ENCODE peak calls at places on chromosomes 3 and 15, in ten cellular contexts. M is astrocyte, U is AG09309, O is Panc1, Q is lung, F is heart left ventricle, J is AG10803, C is fibroblast of pulmonary artery, P is lower lobe of right lung, W is ovary. L is an unnamed sample.

GRCh38 chr3:29183346-29184087 is 97.4 kb upstream of the RBMS3 start:
- DNase-seq in C (peak), J (peak), Q (no peak), P (no peak), F (no peak), M (peak), O (no peak), U (no peak), W (no peak), L (peak)

GRCh38 chr15:80982205-80982604 is 7.4 kb downstream of the MESD start:
- DNase-seq in P (no peak), M (no peak), U (no peak), O (no peak), C (no peak), J (no peak), W (no peak), Q (no peak), F (no peak), L (no peak)

GRCh38 chr15:95994418-95994817 is 336.1 kb upstream of the NR2F2 start:
- DNase-seq in U (no peak), C (peak), M (peak), J (peak), W (no peak), O (no peak), P (no peak), Q (no peak), F (no peak), L (peak)

GRCh38 chr3:32430900-32431299 is 39.2 kb downstream of the CMTM7 start:
- DNase-seq in J (no peak), Q (no peak), U (no peak), C (no peak), M (no peak), O (no peak), W (no peak), P (no peak), F (no peak), L (no peak)

GRCh38 chr15:89150762-89151305 is 62.6 kb downstream of the ABHD2 start:
- DNase-seq in Q (peak), P (no peak), J (no peak), O (no peak), U (no peak), M (no peak), C (no peak), F (no peak), W (no peak), L (no peak)

GRCh38 chr3:38114875-38115644 is 21.9 kb downstream of the ACAA1 start:
- DNase-seq in O (no peak), W (no peak), U (no peak), Q (no peak), C (no peak), J (no peak), M (no peak), F (no peak), P (no peak), L (no peak)

GRCh38 chr3:34584971-34585370 is 786.5 kb downstream of the PDCD6IP start:
- DNase-seq in Q (no peak), M (no peak), J (no peak), U (no peak), P (no peak), W (no peak), O (no peak), F (no peak), C (no peak), L (no peak)

GRCh38 chr3:53788038-53788437 is 58.2 kb downstream of the CHDH start:
- DNase-seq in J (no peak), U (no peak), F (no peak), M (no peak), W (no peak), C (no peak), P (no peak), O (no peak), Q (no peak), L (no peak)

GRCh38 chr3:112074616-112075497 is 11.3 kb upstream of the C3orf52 start:
- DNase-seq in O (no peak), W (no peak), F (no peak), P (peak), U (peak), J (peak), M (peak), C (peak), Q (peak), L (peak)

GRCh38 chr3:64832098-64832497 is 144.3 kb upstream of the ADAMTS9 start:
- DNase-seq in O (no peak), Q (no peak), U (no peak), F (no peak), M (no peak), W (no peak), P (no peak), C (no peak), J (no peak), L (no peak)

GRCh38 chr3:76554717-76555116 is 485.2 kb upstream of the ROBO2 start:
- DNase-seq in J (peak), F (no peak), O (no peak), Q (no peak), P (no peak), M (peak), U (peak), C (peak), W (no peak), L (peak)

GRCh38 chr3:53668872-53669271 is 174.5 kb downstream of the CACNA1D start:
- DNase-seq in Q (no peak), U (no peak), P (no peak), F (no peak), C (peak), O (no peak), J (peak), W (no peak), M (no peak), L (peak)

GRCh38 chr15:66700412-66700801 is 1.6 kb upstream of the SMAD6 start:
- DNase-seq in W (no peak), P (no peak), Q (no peak), J (no peak), C (no peak), M (no peak), F (no peak), U (no peak), O (no peak), L (no peak)

GRCh38 chr15:86611392-86612040 is 531.8 kb downstream of the AGBL1 start:
- DNase-seq in Q (no peak), M (peak), U (no peak), W (no peak), P (no peak), O (peak), J (peak), F (no peak), C (no peak), L (no peak)

GRCh38 chr3:140010391-140010790 is 75.4 kb downstream of the CLSTN2 start:
- DNase-seq in Q (no peak), J (no peak), O (no peak), F (no peak), M (no peak), P (no peak), W (no peak), C (no peak), U (no peak), L (no peak)

GRCh38 chr3:111538687-111539086 is 3.3 kb upstream of the CD96 start:
- DNase-seq in U (no peak), J (no peak), C (peak), M (peak), W (no peak), Q (no peak), F (no peak), P (no peak), O (no peak), L (peak)

GRCh38 chr15:41024880-41025279 is 71.6 kb downstream of the CHAC1 start:
- DNase-seq in Q (no peak), W (no peak), O (no peak), P (no peak), C (no peak), U (no peak), J (peak), F (no peak), M (no peak), L (peak)

GRCh38 chr3:181974198-181974597 is 262.5 kb downstream of the SOX2 start:
- DNase-seq in Q (no peak), J (no peak), P (no peak), W (no peak), M (peak), U (no peak), O (no peak), C (no peak), F (no peak), L (no peak)

GRCh38 chr3:63655519-63655918 is 3.0 kb downstream of the SNTN start:
- DNase-seq in J (peak), O (no peak), Q (no peak), W (no peak), U (peak), M (peak), P (no peak), C (peak), F (no peak), L (peak)

GRCh38 chr3:52056521-52056967 is at the start of gene DUSP7:
- DNase-seq in J (peak), O (no peak), U (no peak), M (peak), F (peak), W (peak), C (peak), Q (peak), P (peak), L (peak)

GRCh38 chr15:34951993-34952392 is 17.5 kb downstream of the AQR start:
- DNase-seq in M (peak), C (peak), F (no peak), W (no peak), J (peak), Q (no peak), O (no peak), U (peak), P (no peak), L (peak)

GRCh38 chr3:84566256-84566655 is 392.5 kb upstream of the CADM2 start:
- DNase-seq in C (no peak), Q (no peak), O (no peak), M (no peak), J (no peak), F (no peak), W (no peak), P (no peak), U (no peak), L (no peak)

GRCh38 chr3:116135462-116135861 is 309.8 kb downstream of the LSAMP start:
- DNase-seq in P (no peak), J (peak), C (peak), Q (no peak), U (no peak), W (peak), M (peak), O (no peak), F (peak), L (peak)

DNA sequence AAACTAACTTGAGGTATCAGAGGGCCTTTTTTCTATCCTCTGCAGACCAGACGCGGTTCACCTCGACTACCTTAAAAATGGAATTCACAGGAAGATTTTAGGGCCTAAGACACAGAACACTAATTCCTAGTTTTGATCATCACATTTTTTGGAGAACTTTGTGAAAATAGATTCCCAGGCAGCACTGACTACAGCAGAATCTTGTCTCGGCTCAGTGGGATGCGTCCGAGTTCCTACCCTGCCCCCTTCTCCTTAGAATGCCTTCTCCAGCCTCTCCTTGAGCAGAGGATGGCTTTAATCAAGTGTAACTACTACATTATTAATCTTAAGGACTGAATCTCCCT is 393 bp upstream of the TERC start:
- DNase-seq in W (no peak), Q (no peak), M (no peak), J (no peak), O (no peak), U (no peak), P (no peak), F (no peak), C (no peak), L (no peak)
- H3K4me3 ChIP-seq in W (peak), Q (peak), M (peak), J (peak), O (peak), U (peak), P (peak), F (peak), C (peak), L (peak)

GRCh38 chr3:48633743-48634142 is 1.5 kb downstream of the SLC26A6 start:
- DNase-seq in O (no peak), M (no peak), W (no peak), U (no peak), P (no peak), J (no peak), F (no peak), C (no peak), Q (no peak), L (no peak)
- H3K4me3 ChIP-seq in O (peak), M (no peak), W (no peak), U (no peak), P (no peak), J (peak), F (no peak), C (peak), Q (no peak), L (no peak)

DNA sequence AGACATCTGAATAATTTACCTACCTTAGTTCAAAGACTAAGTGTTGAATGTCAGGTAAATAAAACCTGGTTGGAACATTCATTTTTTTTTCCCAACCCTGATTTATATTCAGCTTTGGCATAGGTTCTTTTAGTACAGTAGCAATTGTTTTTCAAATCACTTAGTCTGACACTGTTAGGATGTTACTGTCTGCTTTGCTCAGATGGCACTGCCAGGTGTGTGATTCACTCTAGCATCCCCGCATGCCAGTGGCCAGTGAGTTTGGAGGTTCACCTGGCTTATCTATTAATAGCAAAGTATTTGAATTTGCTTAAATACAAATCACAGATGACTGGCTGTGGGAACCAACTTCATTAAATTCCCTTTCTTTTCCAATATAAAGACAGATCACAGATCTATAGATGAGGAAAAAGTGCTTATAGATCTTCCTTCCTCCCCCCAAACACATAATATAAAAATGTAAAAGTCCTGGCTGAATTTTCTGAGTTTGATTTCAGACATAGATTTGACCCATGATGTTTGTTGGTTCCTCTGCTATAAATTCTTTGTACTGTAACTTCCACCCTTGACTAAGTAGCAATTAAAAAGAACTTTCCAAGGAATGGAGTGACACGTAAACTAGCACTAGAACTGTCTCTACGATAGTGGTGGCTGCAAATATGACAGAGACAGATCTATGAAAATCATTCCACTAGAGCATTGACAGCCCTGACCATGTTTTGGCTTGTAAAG is 3.9 kb downstream of the THBS1 start:
- DNase-seq in M (no peak), W (no peak), J (peak), P (no peak), Q (no peak), O (no peak), U (peak), C (peak), F (no peak), L (peak)
- H3K4me3 ChIP-seq in M (peak), W (peak), J (peak), P (peak), Q (no peak), O (no peak), U (peak), C (peak), F (peak), L (peak)

GRCh38 chr3:46565607-46566039 is 479 bp downstream of the LRRC2 start:
- DNase-seq in Q (no peak), J (no peak), P (no peak), M (no peak), U (no peak), W (peak), C (no peak), F (peak), O (no peak), L (peak)
- H3K4me3 ChIP-seq in Q (peak), J (peak), P (peak), M (peak), U (peak), W (peak), C (peak), F (peak), O (peak), L (peak)

GRCh38 chr3:118823626-118824025 is 211.0 kb downstream of the IGSF11 start:
- DNase-seq in F (no peak), C (no peak), J (no peak), M (no peak), Q (no peak), P (no peak), U (no peak), O (no peak), W (no peak), L (no peak)

GRCh38 chr3:118813472-118813871 is 221.2 kb downstream of the IGSF11 start:
- DNase-seq in F (no peak), C (no peak), M (no peak), O (no peak), Q (no peak), U (no peak), J (no peak), P (no peak), W (no peak), L (no peak)

GRCh38 chr3:118818386-118818785 is 216.3 kb downstream of the IGSF11 start:
- DNase-seq in C (peak), P (no peak), Q (no peak), M (peak), J (peak), W (no peak), U (peak), F (no peak), O (no peak), L (peak)

DNA sequence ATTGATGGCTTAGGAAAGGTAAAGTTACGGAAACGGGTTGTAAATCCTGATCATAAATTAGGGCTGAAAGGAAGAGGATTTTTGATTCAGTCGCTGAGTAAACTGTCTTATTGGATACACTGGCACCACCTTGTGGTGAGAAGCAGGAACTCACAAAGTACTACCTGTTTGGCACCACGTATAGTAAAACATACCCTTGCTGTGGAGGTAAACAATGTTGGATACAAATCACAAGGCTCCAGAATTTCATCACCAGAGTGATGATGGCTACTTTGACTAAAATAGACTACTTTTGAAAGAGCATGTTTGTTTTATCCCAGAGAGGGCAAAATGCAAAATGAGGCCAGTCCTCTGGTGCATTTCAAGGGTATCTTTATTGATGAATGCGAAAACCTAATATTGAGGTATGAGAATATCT is 216.9 kb downstream of the IGSF11 start:
- DNase-seq in M (peak), Q (no peak), U (peak), J (peak), W (no peak), F (no peak), C (peak), O (no peak), P (no peak), L (peak)
- H3K4me3 ChIP-seq in M (no peak), Q (no peak), U (no peak), J (no peak), W (no peak), F (no peak), C (no peak), O (no peak), P (no peak), L (no peak)